ENCODE peak calls at places on chromosomes 6 and 20, in nine cellular contexts. One of them, this sample, is unnamed.

GRCh38 chr6:163189609-163190008 is 224.9 kb upstream of the QKI start:
- DNase-seq in CD4-positive, CD25-positive, alpha-beta regulatory T cell: no peak
- DNase-seq in epithelial cell of esophagus: no peak
- DNase-seq in brain microvascular endothelial cell: no peak
- DNase-seq in AG09309: no peak
- DNase-seq in sigmoid colon: no peak
- DNase-seq in upper lobe of right lung: no peak
- DNase-seq in HAP-1: no peak
- DNase-seq in CD8-positive, alpha-beta T cell: no peak
- DNase-seq in this sample: no peak

GRCh38 chr20:7984192-7984591 is 35.4 kb downstream of the TMX4 start:
- DNase-seq in upper lobe of right lung: no peak
- DNase-seq in HAP-1: no peak
- DNase-seq in brain microvascular endothelial cell: no peak
- DNase-seq in CD8-positive, alpha-beta T cell: no peak
- DNase-seq in AG09309: no peak
- DNase-seq in CD4-positive, CD25-positive, alpha-beta regulatory T cell: no peak
- DNase-seq in epithelial cell of esophagus: no peak
- DNase-seq in sigmoid colon: no peak
- DNase-seq in this sample: no peak

GRCh38 chr6:7100072-7100750 is 7.5 kb upstream of the RREB1 start:
- DNase-seq in epithelial cell of esophagus: no peak
- DNase-seq in HAP-1: no peak
- DNase-seq in CD8-positive, alpha-beta T cell: no peak
- DNase-seq in CD4-positive, CD25-positive, alpha-beta regulatory T cell: no peak
- DNase-seq in brain microvascular endothelial cell: no peak
- DNase-seq in upper lobe of right lung: no peak
- DNase-seq in AG09309: no peak
- DNase-seq in sigmoid colon: no peak
- DNase-seq in this sample: no peak

GRCh38 chr6:150069707-150070106 is 786 bp upstream of the ULBP3 start:
- DNase-seq in HAP-1: no peak
- DNase-seq in sigmoid colon: no peak
- DNase-seq in brain microvascular endothelial cell: no peak
- DNase-seq in AG09309: no peak
- DNase-seq in CD4-positive, CD25-positive, alpha-beta regulatory T cell: peak
- DNase-seq in epithelial cell of esophagus: no peak
- DNase-seq in upper lobe of right lung: no peak
- DNase-seq in CD8-positive, alpha-beta T cell: no peak
- DNase-seq in this sample: no peak

GRCh38 chr6:10633216-10633615 is 61.2 kb downstream of the C6orf52 start:
- DNase-seq in AG09309: peak
- DNase-seq in CD8-positive, alpha-beta T cell: no peak
- DNase-seq in sigmoid colon: no peak
- DNase-seq in HAP-1: no peak
- DNase-seq in upper lobe of right lung: no peak
- DNase-seq in epithelial cell of esophagus: peak
- DNase-seq in brain microvascular endothelial cell: peak
- DNase-seq in CD4-positive, CD25-positive, alpha-beta regulatory T cell: peak
- DNase-seq in this sample: peak

GRCh38 chr6:10621227-10621626 is 73.2 kb downstream of the C6orf52 start:
- DNase-seq in epithelial cell of esophagus: no peak
- DNase-seq in CD4-positive, CD25-positive, alpha-beta regulatory T cell: no peak
- DNase-seq in AG09309: no peak
- DNase-seq in upper lobe of right lung: no peak
- DNase-seq in sigmoid colon: no peak
- DNase-seq in brain microvascular endothelial cell: no peak
- DNase-seq in CD8-positive, alpha-beta T cell: no peak
- DNase-seq in HAP-1: no peak
- DNase-seq in this sample: no peak

GRCh38 chr20:43715044-43715443 is 11.8 kb downstream of the GTSF1L start:
- DNase-seq in upper lobe of right lung: no peak
- DNase-seq in AG09309: no peak
- DNase-seq in HAP-1: no peak
- DNase-seq in sigmoid colon: no peak
- DNase-seq in CD8-positive, alpha-beta T cell: no peak
- DNase-seq in brain microvascular endothelial cell: no peak
- DNase-seq in CD4-positive, CD25-positive, alpha-beta regulatory T cell: no peak
- DNase-seq in epithelial cell of esophagus: no peak
- DNase-seq in this sample: no peak

GRCh38 chr20:4087923-4088322 is 72.6 kb upstream of the RNF24 start:
- DNase-seq in epithelial cell of esophagus: peak
- DNase-seq in CD4-positive, CD25-positive, alpha-beta regulatory T cell: no peak
- DNase-seq in sigmoid colon: no peak
- DNase-seq in upper lobe of right lung: no peak
- DNase-seq in brain microvascular endothelial cell: peak
- DNase-seq in HAP-1: no peak
- DNase-seq in AG09309: no peak
- DNase-seq in CD8-positive, alpha-beta T cell: no peak
- DNase-seq in this sample: no peak

GRCh38 chr6:9456241-9456658 is 958.6 kb downstream of the TFAP2A start:
- DNase-seq in brain microvascular endothelial cell: no peak
- DNase-seq in CD4-positive, CD25-positive, alpha-beta regulatory T cell: no peak
- DNase-seq in CD8-positive, alpha-beta T cell: no peak
- DNase-seq in upper lobe of right lung: no peak
- DNase-seq in sigmoid colon: no peak
- DNase-seq in AG09309: no peak
- DNase-seq in HAP-1: no peak
- DNase-seq in epithelial cell of esophagus: no peak
- DNase-seq in this sample: no peak

GRCh38 chr6:145423936-145424335 is 311.4 kb downstream of the EPM2A start:
- DNase-seq in upper lobe of right lung: no peak
- DNase-seq in brain microvascular endothelial cell: no peak
- DNase-seq in CD8-positive, alpha-beta T cell: no peak
- DNase-seq in sigmoid colon: no peak
- DNase-seq in AG09309: no peak
- DNase-seq in CD4-positive, CD25-positive, alpha-beta regulatory T cell: no peak
- DNase-seq in HAP-1: no peak
- DNase-seq in epithelial cell of esophagus: peak
- DNase-seq in this sample: no peak

GRCh38 chr20:36777152-36777551 is 3.6 kb upstream of the DSN1 start:
- DNase-seq in upper lobe of right lung: no peak
- DNase-seq in CD8-positive, alpha-beta T cell: no peak
- DNase-seq in CD4-positive, CD25-positive, alpha-beta regulatory T cell: no peak
- DNase-seq in AG09309: no peak
- DNase-seq in brain microvascular endothelial cell: no peak
- DNase-seq in HAP-1: no peak
- DNase-seq in epithelial cell of esophagus: no peak
- DNase-seq in sigmoid colon: no peak
- DNase-seq in this sample: no peak

GRCh38 chr6:56359201-56359899 is 112.0 kb upstream of the COL21A1 start:
- DNase-seq in brain microvascular endothelial cell: peak
- DNase-seq in CD8-positive, alpha-beta T cell: peak
- DNase-seq in AG09309: no peak
- DNase-seq in epithelial cell of esophagus: peak
- DNase-seq in upper lobe of right lung: no peak
- DNase-seq in HAP-1: peak
- DNase-seq in sigmoid colon: peak
- DNase-seq in CD4-positive, CD25-positive, alpha-beta regulatory T cell: peak
- DNase-seq in this sample: no peak

DNA sequence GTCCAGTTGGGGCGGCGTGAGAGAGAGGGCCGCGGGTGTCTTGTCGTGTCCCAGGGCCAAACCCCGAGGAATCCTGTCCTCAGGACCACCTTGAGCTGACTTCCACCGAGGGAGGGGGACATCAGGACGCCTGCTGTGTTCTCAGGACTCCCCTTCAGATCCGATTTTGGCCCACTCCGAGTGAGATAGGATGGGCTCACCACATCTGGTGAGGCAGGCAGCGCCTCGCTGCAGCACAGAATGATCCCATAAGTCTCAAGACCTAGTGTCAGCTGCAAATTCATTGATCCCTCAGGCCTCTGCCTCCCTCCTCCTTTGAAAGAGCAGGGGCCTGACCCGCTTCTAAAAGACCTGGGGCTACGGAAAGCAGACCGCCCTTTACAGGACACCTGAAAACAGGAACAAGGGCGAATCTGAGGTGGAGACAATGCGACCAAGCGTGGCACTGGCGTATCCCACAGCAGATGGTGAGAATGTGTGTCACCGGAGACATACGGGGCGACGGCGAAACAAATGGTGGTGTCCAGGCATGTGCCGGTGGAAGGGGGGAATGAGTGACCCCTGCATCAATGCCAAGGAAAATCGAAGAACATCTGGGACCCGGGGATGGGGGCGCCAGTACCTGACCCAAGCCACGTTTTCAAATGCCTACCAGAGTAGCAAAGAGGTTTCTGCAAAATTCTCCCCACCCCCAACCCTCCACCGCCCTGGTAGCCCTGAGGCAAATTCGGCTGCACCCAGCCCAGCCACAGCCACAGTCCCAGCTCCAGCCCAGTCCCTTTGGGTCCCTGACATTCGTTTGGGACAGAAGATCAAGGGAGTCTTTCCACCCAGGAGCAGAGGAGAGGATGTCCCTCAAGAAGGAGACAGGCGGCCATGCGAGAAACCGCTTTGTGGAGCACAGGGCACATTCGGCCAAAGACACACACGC is 162.1 kb upstream of the ZNF337 start:
- DNase-seq in CD8-positive, alpha-beta T cell: no peak
- DNase-seq in AG09309: no peak
- DNase-seq in upper lobe of right lung: no peak
- DNase-seq in sigmoid colon: peak
- DNase-seq in epithelial cell of esophagus: no peak
- DNase-seq in HAP-1: no peak
- DNase-seq in CD4-positive, CD25-positive, alpha-beta regulatory T cell: no peak
- DNase-seq in brain microvascular endothelial cell: no peak
- DNase-seq in this sample: no peak
- H3K4me3 ChIP-seq in CD8-positive, alpha-beta T cell: no peak
- H3K4me3 ChIP-seq in AG09309: peak
- H3K4me3 ChIP-seq in upper lobe of right lung: peak
- H3K4me3 ChIP-seq in sigmoid colon: no peak
- H3K4me3 ChIP-seq in epithelial cell of esophagus: no peak
- H3K4me3 ChIP-seq in HAP-1: peak
- H3K4me3 ChIP-seq in CD4-positive, CD25-positive, alpha-beta regulatory T cell: no peak
- H3K4me3 ChIP-seq in brain microvascular endothelial cell: no peak
- H3K4me3 ChIP-seq in this sample: peak

GRCh38 chr6:127879685-127880084 is 21.2 kb downstream of the THEMIS start:
- DNase-seq in CD4-positive, CD25-positive, alpha-beta regulatory T cell: no peak
- DNase-seq in brain microvascular endothelial cell: peak
- DNase-seq in AG09309: no peak
- DNase-seq in CD8-positive, alpha-beta T cell: peak
- DNase-seq in sigmoid colon: no peak
- DNase-seq in epithelial cell of esophagus: no peak
- DNase-seq in upper lobe of right lung: no peak
- DNase-seq in HAP-1: no peak
- DNase-seq in this sample: no peak
- H3K4me3 ChIP-seq in CD4-positive, CD25-positive, alpha-beta regulatory T cell: no peak
- H3K4me3 ChIP-seq in brain microvascular endothelial cell: peak
- H3K4me3 ChIP-seq in AG09309: peak
- H3K4me3 ChIP-seq in CD8-positive, alpha-beta T cell: peak
- H3K4me3 ChIP-seq in sigmoid colon: no peak
- H3K4me3 ChIP-seq in epithelial cell of esophagus: no peak
- H3K4me3 ChIP-seq in upper lobe of right lung: no peak
- H3K4me3 ChIP-seq in HAP-1: no peak
- H3K4me3 ChIP-seq in this sample: peak

GRCh38 chr20:45337367-45338120 is 10.7 kb downstream of the SDC4 start:
- DNase-seq in CD8-positive, alpha-beta T cell: no peak
- DNase-seq in upper lobe of right lung: peak
- DNase-seq in brain microvascular endothelial cell: peak
- DNase-seq in CD4-positive, CD25-positive, alpha-beta regulatory T cell: no peak
- DNase-seq in epithelial cell of esophagus: peak
- DNase-seq in HAP-1: no peak
- DNase-seq in AG09309: peak
- DNase-seq in sigmoid colon: peak
- DNase-seq in this sample: peak

GRCh38 chr20:45340236-45340847 is 7.9 kb downstream of the SDC4 start:
- DNase-seq in brain microvascular endothelial cell: no peak
- DNase-seq in epithelial cell of esophagus: no peak
- DNase-seq in AG09309: no peak
- DNase-seq in CD4-positive, CD25-positive, alpha-beta regulatory T cell: no peak
- DNase-seq in CD8-positive, alpha-beta T cell: no peak
- DNase-seq in sigmoid colon: no peak
- DNase-seq in HAP-1: no peak
- DNase-seq in upper lobe of right lung: no peak
- DNase-seq in this sample: no peak

GRCh38 chr20:45338121-45339030 is 9.8 kb downstream of the SDC4 start:
- DNase-seq in epithelial cell of esophagus: peak
- DNase-seq in HAP-1: no peak
- DNase-seq in AG09309: no peak
- DNase-seq in sigmoid colon: no peak
- DNase-seq in CD8-positive, alpha-beta T cell: no peak
- DNase-seq in upper lobe of right lung: no peak
- DNase-seq in brain microvascular endothelial cell: no peak
- DNase-seq in CD4-positive, CD25-positive, alpha-beta regulatory T cell: no peak
- DNase-seq in this sample: no peak

GRCh38 chr20:45339799-45340198 is 8.4 kb downstream of the SDC4 start:
- DNase-seq in HAP-1: no peak
- DNase-seq in upper lobe of right lung: no peak
- DNase-seq in CD8-positive, alpha-beta T cell: no peak
- DNase-seq in sigmoid colon: no peak
- DNase-seq in brain microvascular endothelial cell: no peak
- DNase-seq in epithelial cell of esophagus: no peak
- DNase-seq in AG09309: no peak
- DNase-seq in CD4-positive, CD25-positive, alpha-beta regulatory T cell: no peak
- DNase-seq in this sample: no peak

DNA sequence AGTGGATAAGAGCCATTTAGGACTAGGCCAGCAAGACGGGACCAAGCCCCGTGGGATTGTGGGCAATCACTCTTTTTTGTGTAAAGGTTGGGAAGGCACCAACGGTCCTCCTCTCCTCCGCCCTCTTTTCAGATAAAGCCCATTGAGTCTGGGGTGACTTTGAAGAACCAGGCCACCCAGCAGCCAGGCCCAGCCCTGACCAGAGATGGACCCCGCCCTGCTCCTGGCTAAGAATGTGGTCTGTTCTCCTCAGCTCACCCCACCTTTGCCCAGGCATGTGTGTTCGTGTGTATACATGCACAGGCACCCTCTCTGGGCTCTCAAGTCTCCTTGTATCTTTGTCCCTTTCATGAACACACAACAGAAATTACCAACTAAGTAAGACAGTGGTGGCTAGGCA is 9.1 kb downstream of the SDC4 start:
- DNase-seq in sigmoid colon: no peak
- DNase-seq in CD8-positive, alpha-beta T cell: no peak
- DNase-seq in HAP-1: no peak
- DNase-seq in brain microvascular endothelial cell: no peak
- DNase-seq in epithelial cell of esophagus: peak
- DNase-seq in upper lobe of right lung: no peak
- DNase-seq in AG09309: no peak
- DNase-seq in CD4-positive, CD25-positive, alpha-beta regulatory T cell: no peak
- DNase-seq in this sample: no peak
- H3K4me3 ChIP-seq in sigmoid colon: no peak
- H3K4me3 ChIP-seq in CD8-positive, alpha-beta T cell: no peak
- H3K4me3 ChIP-seq in HAP-1: no peak
- H3K4me3 ChIP-seq in brain microvascular endothelial cell: no peak
- H3K4me3 ChIP-seq in epithelial cell of esophagus: no peak
- H3K4me3 ChIP-seq in upper lobe of right lung: no peak
- H3K4me3 ChIP-seq in AG09309: no peak
- H3K4me3 ChIP-seq in CD4-positive, CD25-positive, alpha-beta regulatory T cell: no peak
- H3K4me3 ChIP-seq in this sample: no peak

DNA sequence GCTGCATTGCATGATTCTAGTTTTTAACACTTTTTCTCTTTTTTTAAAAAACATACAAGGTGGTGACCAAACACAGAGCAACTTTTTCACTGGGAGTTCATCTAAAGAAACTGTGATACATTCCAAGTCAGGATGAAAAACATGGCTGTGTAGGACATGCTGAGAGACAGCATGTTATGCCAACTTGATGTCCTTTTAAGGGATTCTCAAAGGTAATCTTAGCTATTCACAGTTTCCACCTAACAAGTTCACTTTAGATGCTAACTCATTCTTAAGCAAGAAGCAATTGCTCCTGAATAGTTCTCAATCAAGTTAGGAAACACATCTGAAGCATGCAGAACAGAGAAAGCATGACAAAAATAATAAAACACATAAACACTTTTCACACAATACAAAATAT is 3.3 kb downstream of the ASCC3 start:
- DNase-seq in sigmoid colon: no peak
- DNase-seq in HAP-1: no peak
- DNase-seq in epithelial cell of esophagus: no peak
- DNase-seq in CD4-positive, CD25-positive, alpha-beta regulatory T cell: no peak
- DNase-seq in brain microvascular endothelial cell: no peak
- DNase-seq in AG09309: no peak
- DNase-seq in upper lobe of right lung: no peak
- DNase-seq in CD8-positive, alpha-beta T cell: no peak
- DNase-seq in this sample: no peak
- H3K4me3 ChIP-seq in sigmoid colon: no peak
- H3K4me3 ChIP-seq in HAP-1: no peak
- H3K4me3 ChIP-seq in epithelial cell of esophagus: no peak
- H3K4me3 ChIP-seq in CD4-positive, CD25-positive, alpha-beta regulatory T cell: peak
- H3K4me3 ChIP-seq in brain microvascular endothelial cell: no peak
- H3K4me3 ChIP-seq in AG09309: no peak
- H3K4me3 ChIP-seq in upper lobe of right lung: no peak
- H3K4me3 ChIP-seq in CD8-positive, alpha-beta T cell: no peak
- H3K4me3 ChIP-seq in this sample: no peak